ENCODE peak calls at places on chromosomes 7 and 10, in four cellular contexts. X is CD8-positive, alpha-beta T cell; G is IMR-90; Q is colonic mucosa. E is an unnamed sample. For H3K36me3 and H3K27me3, the result is how much of the 10 kb centered on the place peaks cover.

GRCh38 chr10:120477006-120477722 is 20.1 kb downstream of the PLPP4 start:
- DNase-seq in G (no peak), X (no peak), Q (no peak), E (no peak)

GRCh38 chr10:316390-316789 is 181.1 kb downstream of the ZMYND11 start:
- DNase-seq in Q (no peak), X (no peak), G (no peak), E (no peak)

GRCh38 chr7:82105463-82105862 is 335.6 kb upstream of the HGF start:
- DNase-seq in G (peak), Q (no peak), X (no peak), E (no peak)

GRCh38 chr7:51340029-51340838 is 23.6 kb upstream of the COBL start:
- DNase-seq in X (no peak), G (no peak), Q (no peak), E (no peak)

GRCh38 chr7:19362099-19362498 is 216.9 kb upstream of the FERD3L start:
- DNase-seq in Q (no peak), X (no peak), G (peak), E (no peak)

GRCh38 chr7:77913977-77914607 is 115.5 kb downstream of the PHTF2 start:
- DNase-seq in X (no peak), Q (no peak), G (peak), E (no peak)

GRCh38 chr7:38465946-38466345 is 165.2 kb downstream of the AMPH start:
- DNase-seq in Q (no peak), G (peak), X (no peak), E (no peak)

GRCh38 chr7:130667593-130668257 is 823 bp downstream of the COPG2 start:
- DNase-seq in X (peak), Q (no peak), G (peak), E (no peak)

GRCh38 chr10:130195746-130196294 is 59.6 kb downstream of the GLRX3 start:
- DNase-seq in G (no peak), Q (no peak), X (no peak), E (no peak)

GRCh38 chr7:36583318-36583717 is 141.0 kb downstream of the AOAH start:
- DNase-seq in X (no peak), G (peak), Q (no peak), E (no peak)

GRCh38 chr7:46738165-46738564 is 817.1 kb upstream of the IGFBP3 start:
- DNase-seq in X (no peak), G (peak), Q (no peak), E (no peak)

GRCh38 chr10:114356786-114357588 is 47.3 kb downstream of the AFAP1L2 start:
- DNase-seq in X (no peak), Q (no peak), G (peak), E (no peak)

GRCh38 chr7:100875356-100875751 is 451 bp downstream of the SRRT start:
- DNase-seq in X (no peak), G (no peak), Q (no peak), E (no peak)

GRCh38 chr10:114172776-114173555 is 1.0 kb downstream of the CCDC186 start:
- DNase-seq in G (no peak), X (no peak), Q (no peak), E (no peak)

GRCh38 chr10:68424454-68425014 is 17.5 kb upstream of the RUFY2 start:
- DNase-seq in Q (no peak), G (no peak), X (no peak), E (no peak)
- H3K36me3 ChIP-seq in Q (under half), G (under half), X (under half), E (under half)

DNA sequence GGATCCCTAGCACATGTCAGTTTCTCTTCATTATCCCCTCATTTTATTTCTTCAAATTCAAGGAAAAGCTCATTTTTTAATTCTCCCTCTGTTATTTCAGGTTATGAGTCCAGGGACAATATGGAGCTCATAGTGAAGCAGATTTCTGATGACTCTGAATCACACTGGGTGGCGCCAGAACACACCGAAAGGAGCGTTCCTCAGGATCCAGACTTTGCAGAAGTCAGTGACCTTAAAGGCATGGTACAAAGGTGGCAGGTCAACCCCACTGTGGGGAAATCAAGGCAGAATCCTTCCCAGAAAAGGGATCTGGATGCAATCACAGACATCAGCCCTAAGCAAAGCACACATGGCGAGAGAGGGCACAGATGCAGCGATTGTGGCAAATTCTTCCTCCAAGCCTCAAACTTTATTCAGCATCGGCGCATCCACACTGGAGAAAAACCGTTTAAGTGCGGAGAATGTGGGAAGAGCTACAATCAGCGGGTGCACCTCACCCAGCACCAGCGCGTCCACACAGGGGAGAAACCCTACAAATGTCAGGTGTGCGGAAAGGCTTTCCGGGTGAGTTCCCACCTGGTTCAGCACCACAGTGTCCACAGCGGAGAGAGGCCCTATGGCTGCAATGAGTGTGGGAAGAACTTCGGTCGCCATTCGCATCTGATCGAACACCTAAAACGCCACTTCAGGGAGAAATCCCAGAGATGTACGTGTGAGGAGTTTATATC is 21.4 kb downstream of the ZKSCAN5 start:
- DNase-seq in G (no peak), X (no peak), Q (no peak), E (no peak)
- TF ChIP-seq CTCF in G (peak), X (no peak), Q (no peak), E (no peak)

GRCh38 chr7:155411718-155412415 is 46.1 kb upstream of the EN2 start:
- DNase-seq in X (no peak), G (no peak), Q (no peak), E (no peak)
- H3K27me3 ChIP-seq in X (under half), G (under half), Q (under half), E (under half)

GRCh38 chr10:122142652-122143237 is 128.4 kb upstream of the BTBD16 start:
- DNase-seq in Q (peak), X (no peak), G (no peak), E (no peak)
- H3K36me3 ChIP-seq in Q (under half), X (under half), G (under half), E (under half)

GRCh38 chr10:101960879-101961395 is 95.0 kb downstream of the ARMH3 start:
- DNase-seq in X (no peak), Q (no peak), G (no peak), E (no peak)

GRCh38 chr10:101959349-101959916 is 96.5 kb downstream of the ARMH3 start:
- DNase-seq in X (no peak), Q (no peak), G (no peak), E (no peak)

GRCh38 chr10:101956898-101957297 is 99.1 kb downstream of the ARMH3 start:
- DNase-seq in X (no peak), G (no peak), Q (no peak), E (no peak)

GRCh38 chr10:101956105-101956504 is 99.9 kb downstream of the ARMH3 start:
- DNase-seq in G (no peak), X (no peak), Q (no peak), E (no peak)

GRCh38 chr10:101958691-101959090 is 97.3 kb downstream of the ARMH3 start:
- DNase-seq in Q (no peak), G (no peak), X (no peak), E (no peak)
- TF ChIP-seq CTCF in Q (no peak), G (no peak), X (no peak), E (no peak)

GRCh38 chr7:148456351-148456750 is 134.2 kb upstream of the C7orf33 start:
- DNase-seq in Q (no peak), X (no peak), G (no peak), E (no peak)

GRCh38 chr7:148457310-148457921 is 133.2 kb upstream of the C7orf33 start:
- DNase-seq in G (no peak), X (no peak), Q (no peak), E (no peak)

GRCh38 chr7:148463210-148463609 is 127.4 kb upstream of the C7orf33 start:
- DNase-seq in G (no peak), Q (no peak), X (no peak), E (no peak)

GRCh38 chr7:148461780-148462179 is 128.8 kb upstream of the C7orf33 start:
- DNase-seq in Q (no peak), X (no peak), G (no peak), E (no peak)

DNA sequence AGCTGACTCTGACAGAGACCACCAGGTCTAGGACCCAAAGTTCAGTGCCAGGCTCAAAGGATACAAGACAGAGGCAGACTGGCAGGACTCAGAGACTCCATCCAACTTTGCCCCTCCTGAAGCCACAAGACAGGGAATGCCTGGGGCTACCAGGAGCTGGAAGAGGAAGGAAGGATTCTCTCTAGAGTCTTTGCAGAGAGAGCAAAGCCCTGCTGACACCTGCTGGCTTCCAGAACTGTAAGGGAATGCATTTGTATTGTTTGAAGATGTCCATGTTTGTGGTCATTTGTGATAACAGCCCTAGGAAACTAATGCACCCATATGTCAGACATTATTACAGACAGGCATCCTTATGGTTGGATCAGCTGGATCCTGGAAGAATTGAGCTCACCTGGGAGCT is 132.3 kb upstream of the C7orf33 start:
- DNase-seq in Q (no peak), X (no peak), G (no peak), E (no peak)
- H3K27me3 ChIP-seq in Q (under half), X (under half), G (under half), E (under half)

GRCh38 chr7:24830440-24831050 is 73.3 kb upstream of the GSDME start:
- DNase-seq in Q (no peak), G (no peak), X (no peak), E (no peak)
- H3K36me3 ChIP-seq in Q (under half), G (under half), X (under half), E (under half)

GRCh38 chr10:101780818-101781654 is 2.2 kb downstream of the NPM3 start:
- DNase-seq in G (peak), Q (peak), X (peak), E (no peak)
- TF ChIP-seq CTCF in G (peak), Q (peak), X (peak), E (peak)

GRCh38 chr7:27190284-27190748 is 5.3 kb upstream of the HOXA11 start:
- DNase-seq in X (no peak), Q (peak), G (no peak), E (no peak)
- H3K27me3 ChIP-seq in X (half or more), Q (under half), G (half or more), E (half or more)

DNA sequence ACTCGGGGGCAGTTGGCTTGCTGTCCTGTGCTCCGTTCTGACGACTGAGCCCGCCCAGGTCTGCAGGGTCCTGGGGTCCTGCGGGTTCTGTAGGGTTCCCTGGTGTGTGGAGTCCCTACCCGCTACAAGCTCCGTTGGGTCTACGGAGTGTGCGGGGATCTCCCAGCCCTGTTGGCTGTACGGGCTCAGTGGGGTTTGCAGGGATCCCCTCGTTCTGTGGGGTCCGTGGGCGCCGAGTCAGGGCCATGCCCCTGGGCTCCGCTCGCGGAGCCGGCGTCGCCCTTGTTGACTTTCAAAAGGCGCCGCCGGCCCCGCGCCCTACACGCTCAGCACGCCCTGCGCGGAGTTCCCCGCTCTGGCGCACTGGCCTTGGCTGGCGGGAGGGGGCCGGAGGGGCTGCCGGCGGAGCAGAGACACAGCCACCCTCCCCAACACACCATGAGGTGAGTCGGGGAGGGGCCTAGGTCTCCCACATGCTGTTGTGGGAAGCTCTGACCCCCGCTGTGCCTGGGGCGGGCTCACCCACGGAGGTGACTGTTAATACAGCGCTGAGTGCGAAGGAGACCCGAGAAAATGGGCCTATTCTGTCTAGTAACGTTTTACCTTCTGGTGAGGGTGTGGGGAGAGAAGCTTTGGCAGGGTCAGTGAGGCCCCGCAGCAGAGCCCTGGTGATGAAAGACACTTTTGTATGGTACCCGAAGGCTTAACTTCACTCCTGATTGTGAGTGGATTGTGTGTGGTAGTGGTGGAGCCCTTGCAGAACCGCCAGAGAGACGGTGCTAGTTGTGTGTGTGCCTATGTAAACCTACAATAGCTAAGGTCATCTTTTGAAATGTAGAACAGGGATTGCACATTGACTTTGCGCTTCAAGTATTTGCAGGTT is 8.1 kb downstream of the TASOR2 start:
- DNase-seq in G (peak), X (peak), Q (peak), E (no peak)
- H3K36me3 ChIP-seq in G (under half), X (under half), Q (under half), E (under half)

E was measured in esophagus squamous epithelium.